ENCODE peak calls at places on chromosomes 11 and 22, in eight cellular contexts. U, O, J, P, E, G, M and S are unnamed samples.

GRCh38 chr11:16252373-16252772 is 104.0 kb downstream of the SOX6 start:
- DNase-seq in O (no peak), G (no peak), U (no peak), M (peak; percentile 23), J (no peak), P (no peak), E (no peak), S (no peak)

GRCh38 chr11:102385053-102385976 is 38.3 kb downstream of the BIRC2 start:
- DNase-seq in J (no peak), O (no peak), P (no peak), U (no peak), M (no peak), G (no peak), E (no peak), S (no peak)

GRCh38 chr11:695332-695605 is 247 bp upstream of the DEAF1 start:
- DNase-seq in M (no peak), E (no peak), J (no peak), G (no peak), O (no peak), P (no peak), U (no peak), S (no peak)

GRCh38 chr11:8227156-8228152 is 36.2 kb downstream of the LMO1 start:
- DNase-seq in G (no peak), P (no peak), J (no peak), M (no peak), E (no peak), U (no peak), O (no peak), S (no peak)

GRCh38 chr11:114848027-114848426 is 169.7 kb downstream of the NXPE2 start:
- DNase-seq in E (no peak), G (no peak), M (no peak), U (no peak), O (no peak), P (no peak), J (no peak), S (no peak)

GRCh38 chr11:57644748-57645715 is 4.7 kb downstream of the YPEL4 start:
- DNase-seq in J (peak; percentile 79), P (peak; percentile 82), E (peak; percentile 77), G (peak; percentile 87), O (peak; percentile 94), U (peak; percentile 71), M (peak; percentile 67), S (peak; percentile 87)

GRCh38 chr11:86435711-86436110 is 61.0 kb downstream of the CCDC81 start:
- DNase-seq in E (no peak), O (no peak), M (no peak), U (no peak), P (no peak), J (no peak), G (no peak), S (no peak)

GRCh38 chr11:100467821-100468508 is 219.1 kb upstream of the ARHGAP42 start:
- DNase-seq in O (no peak), E (no peak), P (no peak), U (no peak), G (no peak), M (no peak), J (no peak), S (no peak)

GRCh38 chr11:20021212-20021611 is 139.1 kb downstream of the DBX1 start:
- DNase-seq in G (no peak), U (no peak), M (no peak), P (no peak), O (no peak), E (no peak), J (no peak), S (no peak)

GRCh38 chr11:20020716-20021115 is 139.6 kb downstream of the DBX1 start:
- DNase-seq in J (no peak), P (no peak), G (no peak), O (no peak), M (no peak), U (no peak), E (no peak), S (no peak)

GRCh38 chr11:20022363-20023081 is 137.8 kb downstream of the DBX1 start:
- DNase-seq in J (no peak), G (no peak), U (no peak), M (peak; percentile 63), P (no peak), E (no peak), O (no peak), S (no peak)

GRCh38 chr11:20023082-20023426 is 137.2 kb downstream of the DBX1 start:
- DNase-seq in G (no peak), M (no peak), U (no peak), O (no peak), J (no peak), E (no peak), P (no peak), S (no peak)

DNA sequence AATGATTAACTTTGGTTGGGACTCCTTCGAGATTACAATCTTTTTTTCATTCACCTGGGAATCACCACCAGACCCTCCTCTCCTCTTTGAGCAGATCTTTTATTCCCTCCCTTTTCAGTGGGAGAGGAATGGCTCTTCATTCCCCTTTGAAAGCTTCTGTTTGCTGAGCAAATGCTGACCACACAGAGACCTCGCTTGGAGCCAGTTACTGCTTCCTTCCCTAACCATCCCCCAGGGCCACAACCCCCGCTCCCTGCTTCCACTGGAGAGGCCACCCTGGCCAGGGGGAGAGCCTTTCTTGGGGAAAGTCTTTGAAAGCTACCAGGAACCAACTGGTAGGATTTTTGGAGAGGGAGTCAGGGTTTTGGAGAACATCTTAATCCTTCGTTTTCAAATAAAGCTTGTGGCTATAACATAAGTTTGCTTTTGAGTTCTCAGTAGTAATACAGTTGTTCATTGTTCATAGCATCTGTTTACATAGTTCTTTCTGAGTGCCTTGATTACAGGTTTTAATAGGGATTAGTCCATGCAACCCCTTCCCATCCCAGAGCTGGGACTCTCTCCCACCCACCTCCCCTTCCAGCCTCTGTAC is 138.4 kb downstream of the DBX1 start:
- DNase-seq in J (no peak), M (no peak), E (no peak), U (no peak), P (no peak), G (no peak), O (no peak), S (no peak)
- H3K4me3 ChIP-seq in J (no peak overlapping the region), M (no peak overlapping the region), E (no peak overlapping the region), U (no peak overlapping the region), P (no peak overlapping the region), G (no peak overlapping the region), O (no peak overlapping the region), S (no peak overlapping the region)

GRCh38 chr11:18404062-18404461 is 8.1 kb upstream of the LDHC start:
- DNase-seq in P (no peak), M (no peak), J (no peak), O (no peak), U (no peak), E (no peak), G (no peak), S (no peak)

DNA sequence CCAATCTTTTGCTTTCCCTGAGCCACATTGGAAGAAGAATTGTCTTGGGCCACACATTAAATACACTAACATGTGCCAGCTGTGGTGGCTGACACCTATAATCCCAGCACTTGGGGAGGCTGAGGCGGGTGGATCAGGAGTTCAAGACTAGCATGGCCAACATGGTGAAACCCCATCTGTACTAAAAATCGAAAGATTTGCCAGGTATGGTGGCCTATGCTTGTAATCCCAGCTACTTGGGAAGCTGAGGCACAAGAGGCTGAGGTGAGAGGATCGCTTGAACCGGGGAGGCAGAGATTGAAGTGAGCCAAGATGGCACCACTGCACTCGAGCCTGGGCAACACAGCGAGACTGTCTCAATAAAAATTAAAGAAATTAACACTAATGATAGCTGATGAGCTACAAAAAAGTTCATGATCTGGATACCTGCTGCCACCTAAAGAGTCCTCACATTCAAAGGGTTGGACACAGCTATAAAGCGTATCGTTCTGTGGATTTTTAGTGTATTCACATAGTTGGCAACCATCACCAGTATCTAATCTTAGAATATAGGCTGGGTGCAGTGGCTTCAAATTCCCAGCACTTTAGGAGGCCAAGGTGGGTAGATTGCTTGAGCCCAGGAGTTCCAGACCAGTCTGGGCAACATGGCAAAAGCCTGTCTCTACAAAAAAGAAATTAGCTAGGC is 3.4 kb upstream of the LDHC start:
- DNase-seq in P (no peak), G (no peak), J (no peak), E (no peak), O (no peak), M (peak; percentile 8), U (no peak), S (no peak)
- TF ChIP-seq POLR2A in P (no peak), G (no peak), J (no peak), E (no peak), O (no peak), M (peak; percentile 86), U (no peak), S (no peak)

GRCh38 chr11:65448074-65448417 is 25.4 kb downstream of the NEAT1 start:
- DNase-seq in M (peak; percentile 44), E (no peak), G (no peak), P (no peak), O (peak; percentile 46), J (no peak), U (no peak), S (no peak)
- H3K4me3 ChIP-seq in M (no peak overlapping the region), E (no peak overlapping the region), G (no peak overlapping the region), P (no peak overlapping the region), O (no peak overlapping the region), J (no peak overlapping the region), U (no peak overlapping the region), S (no peak overlapping the region)

GRCh38 chr22:41305646-41306045 is 4.3 kb downstream of the ZC3H7B start:
- DNase-seq in E (no peak), G (no peak), M (peak; percentile 73), P (no peak), J (no peak), O (no peak), U (no peak), S (no peak)

GRCh38 chr22:41296826-41297667 is 4.3 kb upstream of the ZC3H7B start:
- DNase-seq in P (no peak), O (no peak), U (no peak), M (no peak), J (no peak), E (no peak), G (no peak), S (no peak)

GRCh38 chr22:41300661-41301060 is 664 bp upstream of the ZC3H7B start:
- DNase-seq in O (no peak), G (no peak), J (no peak), M (no peak), U (no peak), E (no peak), P (no peak), S (no peak)

GRCh38 chr22:41302016-41302767 is 867 bp downstream of the ZC3H7B start:
- DNase-seq in P (no peak), G (no peak), J (no peak), M (no peak), O (no peak), E (peak; percentile 31), U (no peak), S (no peak)

DNA sequence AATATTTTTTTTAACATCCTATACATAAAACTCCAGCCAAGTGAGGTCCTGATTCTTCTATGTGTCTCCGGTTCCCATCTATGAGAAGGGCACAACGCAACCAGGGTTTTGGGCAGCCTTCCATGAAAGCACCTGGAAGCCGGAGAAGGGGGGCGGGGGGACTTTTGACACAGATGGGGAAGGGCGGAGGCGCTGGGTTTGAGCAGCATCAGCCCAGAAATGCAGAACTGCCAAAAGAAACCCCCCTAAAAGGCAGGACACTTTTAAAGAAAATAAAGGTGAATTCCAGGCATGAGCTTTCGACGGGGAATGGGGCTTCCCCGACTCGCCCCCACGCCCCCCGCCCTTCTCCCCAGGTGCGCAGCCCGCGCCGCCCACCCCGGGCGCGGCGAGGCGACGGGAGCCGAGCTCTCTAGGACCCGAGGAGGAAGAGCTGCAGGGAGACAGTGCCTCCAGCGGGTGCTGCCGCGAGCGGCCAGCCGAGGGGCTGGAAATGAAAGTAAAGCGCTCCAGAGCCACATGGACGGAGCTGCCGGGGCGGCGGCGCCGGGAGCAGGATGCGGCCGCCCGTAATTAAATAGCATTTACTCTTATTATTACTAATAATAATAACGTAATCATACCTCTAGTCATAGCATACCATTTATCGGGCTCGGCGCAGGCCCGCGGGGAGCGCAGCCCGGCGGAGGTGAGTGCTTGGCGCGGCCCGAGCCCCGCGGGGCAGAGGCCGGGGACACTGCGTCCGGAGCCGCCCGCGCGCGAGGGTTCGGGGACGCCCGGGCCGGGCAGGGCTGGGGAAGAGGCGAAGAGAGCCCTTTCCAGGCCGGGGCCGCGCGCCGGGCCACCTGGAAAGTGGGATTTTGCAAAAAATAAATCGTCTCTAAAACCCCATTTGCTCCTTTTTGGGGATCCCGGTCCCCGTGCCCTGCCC is at the start of gene ZC3H7B:
- DNase-seq in O (peak; percentile 92), J (peak; percentile 59), E (peak; percentile 77), P (peak; percentile 81), G (peak; percentile 87), M (peak; percentile 74), U (no peak), S (peak; percentile 84)
- TF ChIP-seq POLR2A in O (peak; percentile 72), J (no peak), E (no peak), P (peak; percentile 67), G (peak; percentile 62), M (peak; percentile 76), U (peak; percentile 89), S (no peak)